ENCODE peak calls at places on chromosomes 16 and 17, in five cellular contexts. One of them, this sample, is unnamed.
A peak's percentile ranks its signal among the peaks of the same experiment; 100 is the strongest.

GRCh38 chr17:51166987-51167931 is 1.0 kb downstream of the NME2 start:
- DNase-seq in lower lobe of right lung: no peak
- DNase-seq in CD8-positive, alpha-beta memory T cell: peak; percentile 55
- DNase-seq in dorsolateral prefrontal cortex: peak; percentile 58
- DNase-seq in stimulated activated CD4-positive, alpha-beta T cell treated with anti-CD3 and anti-CD28 coated beads, Interleukin-2, amount 100 ng/mL, for 48 hours: peak; percentile 75
- DNase-seq in this sample: peak; percentile 17

GRCh38 chr17:70098030-70098429 is 23.0 kb downstream of the KCNJ16 start:
- DNase-seq in lower lobe of right lung: no peak
- DNase-seq in CD8-positive, alpha-beta memory T cell: no peak
- DNase-seq in dorsolateral prefrontal cortex: no peak
- DNase-seq in stimulated activated CD4-positive, alpha-beta T cell treated with anti-CD3 and anti-CD28 coated beads, Interleukin-2, amount 100 ng/mL, for 48 hours: no peak
- DNase-seq in this sample: no peak

GRCh38 chr17:30361766-30362279 is 16.9 kb upstream of the CPD start:
- DNase-seq in lower lobe of right lung: no peak
- DNase-seq in CD8-positive, alpha-beta memory T cell: no peak
- DNase-seq in dorsolateral prefrontal cortex: no peak
- DNase-seq in stimulated activated CD4-positive, alpha-beta T cell treated with anti-CD3 and anti-CD28 coated beads, Interleukin-2, amount 100 ng/mL, for 48 hours: no peak
- DNase-seq in this sample: no peak

GRCh38 chr17:45132569-45133463 is 501 bp upstream of the PLCD3 start:
- DNase-seq in lower lobe of right lung: peak; percentile 92
- DNase-seq in CD8-positive, alpha-beta memory T cell: peak; percentile 70
- DNase-seq in dorsolateral prefrontal cortex: peak; percentile 86
- DNase-seq in stimulated activated CD4-positive, alpha-beta T cell treated with anti-CD3 and anti-CD28 coated beads, Interleukin-2, amount 100 ng/mL, for 48 hours: peak; percentile 71
- DNase-seq in this sample: peak; percentile 77

GRCh38 chr16:783404-784161 is 4.6 kb downstream of the RPUSD1 start:
- DNase-seq in lower lobe of right lung: no peak
- DNase-seq in CD8-positive, alpha-beta memory T cell: no peak
- DNase-seq in dorsolateral prefrontal cortex: no peak
- DNase-seq in stimulated activated CD4-positive, alpha-beta T cell treated with anti-CD3 and anti-CD28 coated beads, Interleukin-2, amount 100 ng/mL, for 48 hours: no peak
- DNase-seq in this sample: no peak

GRCh38 chr17:48439875-48440505 is 10.0 kb upstream of the SKAP1 start:
- DNase-seq in lower lobe of right lung: no peak
- DNase-seq in CD8-positive, alpha-beta memory T cell: peak; percentile 76
- DNase-seq in dorsolateral prefrontal cortex: no peak
- DNase-seq in stimulated activated CD4-positive, alpha-beta T cell treated with anti-CD3 and anti-CD28 coated beads, Interleukin-2, amount 100 ng/mL, for 48 hours: no peak
- DNase-seq in this sample: no peak

GRCh38 chr16:85598141-85598540 is 15.0 kb upstream of the GSE1 start:
- DNase-seq in lower lobe of right lung: no peak
- DNase-seq in CD8-positive, alpha-beta memory T cell: no peak
- DNase-seq in dorsolateral prefrontal cortex: no peak
- DNase-seq in stimulated activated CD4-positive, alpha-beta T cell treated with anti-CD3 and anti-CD28 coated beads, Interleukin-2, amount 100 ng/mL, for 48 hours: no peak
- DNase-seq in this sample: no peak

GRCh38 chr17:43667506-43668438 is 6.0 kb upstream of the MEOX1 start:
- DNase-seq in lower lobe of right lung: no peak
- DNase-seq in CD8-positive, alpha-beta memory T cell: no peak
- DNase-seq in dorsolateral prefrontal cortex: no peak
- DNase-seq in stimulated activated CD4-positive, alpha-beta T cell treated with anti-CD3 and anti-CD28 coated beads, Interleukin-2, amount 100 ng/mL, for 48 hours: no peak
- DNase-seq in this sample: no peak

GRCh38 chr17:40023590-40024292 is 8.5 kb downstream of the CSF3 start:
- DNase-seq in lower lobe of right lung: peak; percentile 86
- DNase-seq in CD8-positive, alpha-beta memory T cell: no peak
- DNase-seq in dorsolateral prefrontal cortex: no peak
- DNase-seq in stimulated activated CD4-positive, alpha-beta T cell treated with anti-CD3 and anti-CD28 coated beads, Interleukin-2, amount 100 ng/mL, for 48 hours: no peak
- DNase-seq in this sample: no peak

GRCh38 chr16:30004811-30005242 is 6.0 kb downstream of the DOC2A start:
- DNase-seq in lower lobe of right lung: no peak
- DNase-seq in CD8-positive, alpha-beta memory T cell: no peak
- DNase-seq in dorsolateral prefrontal cortex: no peak
- DNase-seq in stimulated activated CD4-positive, alpha-beta T cell treated with anti-CD3 and anti-CD28 coated beads, Interleukin-2, amount 100 ng/mL, for 48 hours: no peak
- DNase-seq in this sample: no peak

GRCh38 chr17:36839256-36839655 is 98.0 kb upstream of the LHX1 start:
- DNase-seq in lower lobe of right lung: no peak
- DNase-seq in CD8-positive, alpha-beta memory T cell: no peak
- DNase-seq in dorsolateral prefrontal cortex: no peak
- DNase-seq in stimulated activated CD4-positive, alpha-beta T cell treated with anti-CD3 and anti-CD28 coated beads, Interleukin-2, amount 100 ng/mL, for 48 hours: no peak
- DNase-seq in this sample: no peak

GRCh38 chr17:77690271-77691161 is 268.0 kb upstream of the TNRC6C start:
- DNase-seq in lower lobe of right lung: no peak
- DNase-seq in CD8-positive, alpha-beta memory T cell: no peak
- DNase-seq in dorsolateral prefrontal cortex: no peak
- DNase-seq in stimulated activated CD4-positive, alpha-beta T cell treated with anti-CD3 and anti-CD28 coated beads, Interleukin-2, amount 100 ng/mL, for 48 hours: no peak
- DNase-seq in this sample: no peak

GRCh38 chr17:33475594-33475993 is 182.5 kb upstream of the ASIC2 start:
- DNase-seq in lower lobe of right lung: no peak
- DNase-seq in CD8-positive, alpha-beta memory T cell: no peak
- DNase-seq in dorsolateral prefrontal cortex: no peak
- DNase-seq in stimulated activated CD4-positive, alpha-beta T cell treated with anti-CD3 and anti-CD28 coated beads, Interleukin-2, amount 100 ng/mL, for 48 hours: no peak
- DNase-seq in this sample: no peak

GRCh38 chr17:27888945-27889344 is 4.2 kb downstream of the LYRM9 start:
- DNase-seq in lower lobe of right lung: peak; percentile 53
- DNase-seq in CD8-positive, alpha-beta memory T cell: no peak
- DNase-seq in dorsolateral prefrontal cortex: no peak
- DNase-seq in stimulated activated CD4-positive, alpha-beta T cell treated with anti-CD3 and anti-CD28 coated beads, Interleukin-2, amount 100 ng/mL, for 48 hours: no peak
- DNase-seq in this sample: no peak

GRCh38 chr17:7835818-7836595 is 2.0 kb downstream of the KDM6B start:
- DNase-seq in lower lobe of right lung: peak; percentile 79
- DNase-seq in CD8-positive, alpha-beta memory T cell: peak; percentile 62
- DNase-seq in dorsolateral prefrontal cortex: peak; percentile 66
- DNase-seq in stimulated activated CD4-positive, alpha-beta T cell treated with anti-CD3 and anti-CD28 coated beads, Interleukin-2, amount 100 ng/mL, for 48 hours: no peak
- DNase-seq in this sample: peak; percentile 40

GRCh38 chr17:58702708-58703107 is 10.3 kb downstream of the RAD51C start:
- DNase-seq in lower lobe of right lung: no peak
- DNase-seq in CD8-positive, alpha-beta memory T cell: no peak
- DNase-seq in dorsolateral prefrontal cortex: no peak
- DNase-seq in stimulated activated CD4-positive, alpha-beta T cell treated with anti-CD3 and anti-CD28 coated beads, Interleukin-2, amount 100 ng/mL, for 48 hours: no peak
- DNase-seq in this sample: no peak

GRCh38 chr16:67393111-67393789 is at the start of gene TPPP3:
- DNase-seq in lower lobe of right lung: peak; percentile 91
- DNase-seq in CD8-positive, alpha-beta memory T cell: peak; percentile 23
- DNase-seq in dorsolateral prefrontal cortex: peak; percentile 88
- DNase-seq in stimulated activated CD4-positive, alpha-beta T cell treated with anti-CD3 and anti-CD28 coated beads, Interleukin-2, amount 100 ng/mL, for 48 hours: peak; percentile 36
- DNase-seq in this sample: peak; percentile 74

GRCh38 chr17:42679001-42679491 is 2.3 kb upstream of the PLEKHH3 start:
- DNase-seq in lower lobe of right lung: peak; percentile 67
- DNase-seq in CD8-positive, alpha-beta memory T cell: no peak
- DNase-seq in dorsolateral prefrontal cortex: no peak
- DNase-seq in stimulated activated CD4-positive, alpha-beta T cell treated with anti-CD3 and anti-CD28 coated beads, Interleukin-2, amount 100 ng/mL, for 48 hours: no peak
- DNase-seq in this sample: no peak

GRCh38 chr17:27783951-27784350 is 16.4 kb downstream of the NOS2 start:
- DNase-seq in lower lobe of right lung: no peak
- DNase-seq in CD8-positive, alpha-beta memory T cell: no peak
- DNase-seq in dorsolateral prefrontal cortex: no peak
- DNase-seq in stimulated activated CD4-positive, alpha-beta T cell treated with anti-CD3 and anti-CD28 coated beads, Interleukin-2, amount 100 ng/mL, for 48 hours: no peak
- DNase-seq in this sample: no peak

GRCh38 chr17:33594000-33594399 is 300.9 kb upstream of the ASIC2 start:
- DNase-seq in lower lobe of right lung: no peak
- DNase-seq in CD8-positive, alpha-beta memory T cell: no peak
- DNase-seq in dorsolateral prefrontal cortex: no peak
- DNase-seq in stimulated activated CD4-positive, alpha-beta T cell treated with anti-CD3 and anti-CD28 coated beads, Interleukin-2, amount 100 ng/mL, for 48 hours: no peak
- DNase-seq in this sample: no peak

GRCh38 chr16:1299012-1299867 is 10.2 kb upstream of the UBE2I start:
- DNase-seq in lower lobe of right lung: no peak
- DNase-seq in CD8-positive, alpha-beta memory T cell: no peak
- DNase-seq in dorsolateral prefrontal cortex: no peak
- DNase-seq in stimulated activated CD4-positive, alpha-beta T cell treated with anti-CD3 and anti-CD28 coated beads, Interleukin-2, amount 100 ng/mL, for 48 hours: no peak
- DNase-seq in this sample: no peak

GRCh38 chr16:85149776-85150175 is 37.5 kb upstream of the CIBAR2 start:
- DNase-seq in lower lobe of right lung: no peak
- DNase-seq in CD8-positive, alpha-beta memory T cell: no peak
- DNase-seq in dorsolateral prefrontal cortex: no peak
- DNase-seq in stimulated activated CD4-positive, alpha-beta T cell treated with anti-CD3 and anti-CD28 coated beads, Interleukin-2, amount 100 ng/mL, for 48 hours: no peak
- DNase-seq in this sample: peak; percentile 48

GRCh38 chr17:42547698-42548069 is 5.0 kb upstream of the HSD17B1 start:
- DNase-seq in lower lobe of right lung: no peak
- DNase-seq in CD8-positive, alpha-beta memory T cell: no peak
- DNase-seq in dorsolateral prefrontal cortex: no peak
- DNase-seq in stimulated activated CD4-positive, alpha-beta T cell treated with anti-CD3 and anti-CD28 coated beads, Interleukin-2, amount 100 ng/mL, for 48 hours: no peak
- DNase-seq in this sample: no peak

GRCh38 chr17:29158096-29158495 is 22.1 kb downstream of the MYO18A start:
- DNase-seq in lower lobe of right lung: no peak
- DNase-seq in CD8-positive, alpha-beta memory T cell: no peak
- DNase-seq in dorsolateral prefrontal cortex: no peak
- DNase-seq in stimulated activated CD4-positive, alpha-beta T cell treated with anti-CD3 and anti-CD28 coated beads, Interleukin-2, amount 100 ng/mL, for 48 hours: no peak
- DNase-seq in this sample: no peak

GRCh38 chr17:68011199-68011665 is 15.0 kb upstream of the C17orf58 start:
- DNase-seq in lower lobe of right lung: peak; percentile 72
- DNase-seq in CD8-positive, alpha-beta memory T cell: peak; percentile 41
- DNase-seq in dorsolateral prefrontal cortex: no peak
- DNase-seq in stimulated activated CD4-positive, alpha-beta T cell treated with anti-CD3 and anti-CD28 coated beads, Interleukin-2, amount 100 ng/mL, for 48 hours: peak; percentile 80
- DNase-seq in this sample: peak; percentile 12

GRCh38 chr17:81012574-81013447 is 21.2 kb downstream of the CHMP6 start:
- DNase-seq in lower lobe of right lung: peak; percentile 19
- DNase-seq in CD8-positive, alpha-beta memory T cell: no peak
- DNase-seq in dorsolateral prefrontal cortex: no peak
- DNase-seq in stimulated activated CD4-positive, alpha-beta T cell treated with anti-CD3 and anti-CD28 coated beads, Interleukin-2, amount 100 ng/mL, for 48 hours: no peak
- DNase-seq in this sample: no peak

This sample was measured in nucleus accumbens.